ENCODE peak calls at places on chromosomes 5 and 9, in six cellular contexts. Y, W, I, K, R and G are unnamed samples.

GRCh38 chr9:4572184-4572826 is 82.0 kb downstream of the SLC1A1 start:
- DNase-seq in Y (no peak), W (no peak), I (no peak), K (no peak), R (no peak), G (no peak)

GRCh38 chr9:70679845-70680244 is 265.4 kb upstream of the KLF9 start:
- DNase-seq in Y (no peak), W (no peak), I (no peak), K (no peak), R (no peak), G (no peak)

GRCh38 chr5:177071671-177072385 is 14.9 kb upstream of the FGFR4 start:
- DNase-seq in Y (peak), W (peak), I (peak), K (peak), R (peak), G (peak)

GRCh38 chr9:104686081-104686480 is 8.2 kb upstream of the OR13D1 start:
- DNase-seq in Y (no peak), W (no peak), I (no peak), K (no peak), R (no peak), G (no peak)

GRCh38 chr9:129720181-129720864 is 32.5 kb downstream of the PTGES start:
- DNase-seq in Y (no peak), W (peak), I (peak), K (peak), R (no peak), G (peak)

GRCh38 chr9:95511232-95511951 is 5.4 kb downstream of the PTCH1 start:
- DNase-seq in Y (no peak), W (no peak), I (peak), K (peak), R (no peak), G (peak)

GRCh38 chr5:1431896-1432295 is 13.3 kb downstream of the SLC6A3 start:
- DNase-seq in Y (no peak), W (no peak), I (no peak), K (no peak), R (no peak), G (no peak)

GRCh38 chr5:159101689-159102088 is 2.0 kb upstream of the EBF1 start:
- DNase-seq in Y (no peak), W (no peak), I (no peak), K (no peak), R (no peak), G (no peak)

GRCh38 chr9:134854541-134854981 is 26.0 kb upstream of the FCN2 start:
- DNase-seq in Y (no peak), W (no peak), I (no peak), K (no peak), R (no peak), G (no peak)

GRCh38 chr5:179409806-179410205 is 64.5 kb upstream of the ADAMTS2 start:
- DNase-seq in Y (no peak), W (no peak), I (peak), K (no peak), R (no peak), G (no peak)

GRCh38 chr9:96318921-96319560 is 17.1 kb upstream of the HSD17B3 start:
- DNase-seq in Y (no peak), W (no peak), I (no peak), K (no peak), R (no peak), G (no peak)

GRCh38 chr5:23528677-23529076 is 21.3 kb downstream of the PRDM9 start:
- DNase-seq in Y (no peak), W (no peak), I (no peak), K (no peak), R (no peak), G (peak)

GRCh38 chr9:16653491-16654407 is 216.7 kb downstream of the BNC2 start:
- DNase-seq in Y (no peak), W (peak), I (no peak), K (peak), R (no peak), G (peak)

GRCh38 chr5:82259172-82259800 is 18.9 kb downstream of the RPS23 start:
- DNase-seq in Y (peak), W (peak), I (no peak), K (no peak), R (no peak), G (peak)

GRCh38 chr5:158549306-158549705 is 550.4 kb downstream of the EBF1 start:
- DNase-seq in Y (no peak), W (no peak), I (no peak), K (no peak), R (no peak), G (no peak)

GRCh38 chr5:62354028-62354874 is 48.2 kb downstream of the KIF2A start:
- DNase-seq in Y (peak), W (peak), I (peak), K (peak), R (peak), G (peak)

GRCh38 chr5:153756540-153756939 is 266.1 kb downstream of the GRIA1 start:
- DNase-seq in Y (no peak), W (no peak), I (no peak), K (no peak), R (no peak), G (peak)

GRCh38 chr5:42951847-42952411 is 88.2 kb downstream of the ANXA2R start:
- DNase-seq in Y (no peak), W (peak), I (no peak), K (no peak), R (no peak), G (peak)

GRCh38 chr5:80254767-80255424 is 952 bp downstream of the SERINC5 start:
- DNase-seq in Y (no peak), W (peak), I (peak), K (no peak), R (no peak), G (no peak)

GRCh38 chr5:91643796-91644195 is 260.7 kb upstream of the ARRDC3 start:
- DNase-seq in Y (no peak), W (no peak), I (no peak), K (no peak), R (no peak), G (no peak)

GRCh38 chr5:53326420-53327153 is 153.8 kb upstream of the FST start:
- DNase-seq in Y (no peak), W (no peak), I (no peak), K (no peak), R (no peak), G (no peak)

DNA sequence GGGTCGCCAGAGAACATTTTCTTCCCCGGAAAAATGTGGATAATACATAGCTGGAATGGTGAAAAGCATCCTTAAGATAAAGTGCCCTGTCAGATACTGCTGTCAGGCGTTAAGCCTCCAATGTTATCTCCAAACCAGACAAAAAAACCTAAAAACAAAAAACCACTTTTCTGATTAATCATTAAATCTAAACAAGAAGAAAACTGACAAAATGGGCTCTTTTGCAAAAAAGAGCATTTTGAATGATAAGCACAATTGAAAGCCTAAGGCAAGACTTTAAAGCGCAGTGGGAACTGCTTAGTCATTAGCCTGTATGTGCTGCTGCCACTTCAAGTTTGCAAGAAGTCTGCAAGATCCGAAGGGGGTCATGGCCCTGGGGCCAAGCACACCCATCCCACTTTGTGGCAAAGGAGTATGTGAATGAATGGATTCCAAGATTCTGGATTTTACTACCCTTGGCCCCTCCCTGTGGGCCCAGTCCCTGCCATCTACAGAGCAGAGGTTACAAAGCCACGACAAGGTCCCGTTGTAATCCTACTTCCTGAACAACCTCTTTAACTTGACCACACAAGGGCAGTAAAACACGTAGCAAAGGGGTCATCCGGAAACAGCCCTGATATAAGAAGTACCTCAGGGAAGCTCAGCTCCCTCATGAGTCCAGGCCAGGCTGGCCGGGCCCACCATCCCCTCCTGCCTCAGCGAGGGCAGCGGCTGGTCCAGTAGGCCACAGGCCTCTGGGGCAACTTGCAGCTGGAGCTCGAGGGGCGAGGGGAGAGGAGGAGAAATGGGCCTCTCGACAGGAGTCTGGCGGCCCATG is 29.7 kb downstream of the SHB start:
- DNase-seq in Y (peak), W (peak), I (peak), K (no peak), R (no peak), G (no peak)
- H2AFZ ChIP-seq in Y (no peak), W (peak), I (peak), K (no peak), R (no peak), G (no peak)

GRCh38 chr5:98314262-98314661 is 459.2 kb upstream of the RGMB start:
- DNase-seq in Y (no peak), W (no peak), I (no peak), K (no peak), R (no peak), G (no peak)

GRCh38 chr5:98307811-98308210 is 465.7 kb upstream of the RGMB start:
- DNase-seq in Y (no peak), W (no peak), I (no peak), K (no peak), R (no peak), G (no peak)

GRCh38 chr5:98308960-98309359 is 464.5 kb upstream of the RGMB start:
- DNase-seq in Y (peak), W (no peak), I (no peak), K (no peak), R (no peak), G (no peak)

GRCh38 chr5:98308231-98308630 is 465.2 kb upstream of the RGMB start:
- DNase-seq in Y (no peak), W (no peak), I (no peak), K (no peak), R (no peak), G (no peak)

DNA sequence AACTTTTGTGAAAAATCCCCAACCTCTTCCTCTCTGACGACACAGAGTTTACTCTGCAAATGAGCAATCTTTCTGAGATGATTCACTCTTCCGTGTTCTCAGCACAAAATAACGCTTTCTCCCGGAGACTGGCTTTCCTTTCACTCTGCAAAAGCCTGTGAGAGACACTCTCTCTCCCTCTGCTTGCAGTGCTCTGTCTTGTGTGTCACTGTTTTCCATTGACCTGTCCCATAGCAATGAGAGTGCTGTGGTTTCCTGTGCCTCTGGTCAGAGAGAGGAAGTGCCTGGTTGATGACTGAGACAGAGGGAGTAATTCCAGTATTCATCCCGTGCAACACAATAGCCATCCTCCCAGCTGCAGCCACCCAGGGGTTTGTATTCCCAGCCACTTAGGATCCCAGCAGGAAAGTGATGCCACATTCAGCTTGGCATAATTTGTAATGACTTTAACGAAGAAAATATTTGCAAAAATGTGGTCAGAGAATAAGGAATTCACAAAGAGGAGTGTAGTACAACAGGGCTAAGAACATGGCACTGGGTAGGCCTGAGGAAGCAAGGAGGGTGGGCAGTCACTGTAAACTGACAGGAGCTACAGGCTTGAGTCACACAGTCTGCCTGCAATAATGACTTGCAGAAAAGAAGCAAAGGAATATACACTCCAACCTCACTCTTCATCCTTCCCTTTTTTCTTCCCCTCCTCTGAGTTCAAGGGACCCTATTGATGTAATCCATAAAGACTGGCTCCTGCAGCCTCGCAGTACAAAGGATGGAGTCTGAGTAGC is 463.5 kb upstream of the RGMB start:
- DNase-seq in Y (peak), W (no peak), I (no peak), K (peak), R (peak), G (peak)
- TF ChIP-seq REST in Y (no peak), W (peak), I (no peak), K (no peak), R (no peak), G (no peak)

GRCh38 chr5:55720188-55720703 is 8.1 kb upstream of the SLC38A9 start:
- DNase-seq in Y (no peak), W (no peak), I (no peak), K (no peak), R (no peak), G (no peak)

DNA sequence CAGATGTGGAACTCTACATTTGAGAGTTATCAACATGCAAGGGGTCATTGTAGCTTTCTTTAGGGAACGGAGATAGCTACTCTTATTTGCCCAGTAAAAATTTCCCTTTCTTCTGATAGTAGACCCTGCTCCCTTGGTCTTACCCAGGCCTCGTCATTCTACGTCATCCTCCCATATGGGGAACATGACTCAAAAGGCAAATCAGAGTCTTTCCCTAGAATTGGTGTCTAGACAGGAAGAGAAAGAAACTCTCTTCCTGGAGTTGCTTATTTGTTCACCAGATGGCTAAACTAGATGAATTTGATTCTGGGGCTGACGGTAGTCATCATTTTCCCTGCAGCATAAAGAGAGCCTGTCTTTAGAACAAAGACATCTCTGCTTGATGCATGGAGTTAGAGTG is 12.2 kb upstream of the SLC38A9 start:
- DNase-seq in Y (no peak), W (no peak), I (no peak), K (no peak), R (no peak), G (no peak)
- H2AFZ ChIP-seq in Y (no peak), W (no peak), I (no peak), K (no peak), R (no peak), G (no peak)

GRCh38 chr9:69379250-69379982 is 54.4 kb downstream of the ENTREP1 start:
- DNase-seq in Y (no peak), W (no peak), I (no peak), K (no peak), R (no peak), G (no peak)
- TF ChIP-seq REST in Y (no peak), W (no peak), I (no peak), K (no peak), R (no peak), G (no peak)

DNA sequence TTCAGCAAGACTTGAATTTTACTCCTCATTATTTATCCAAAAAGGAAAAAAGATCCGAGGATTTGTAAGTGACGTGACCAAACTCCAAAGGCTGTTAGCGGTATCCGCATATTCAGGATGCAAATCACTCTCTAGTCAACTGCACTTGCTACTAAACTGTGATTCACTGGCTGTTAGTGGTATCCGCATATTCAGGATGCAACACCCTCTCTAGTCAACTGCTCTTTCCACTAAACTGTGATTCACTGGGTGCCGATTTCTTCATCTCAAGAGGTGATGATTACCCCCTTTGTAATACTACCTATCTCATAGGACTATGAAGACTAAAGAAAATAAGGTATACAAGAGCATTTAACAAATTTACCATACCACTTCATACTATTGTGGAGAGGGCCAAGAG is 5.7 kb downstream of the MAPKAP1 start:
- DNase-seq in Y (no peak), W (no peak), I (no peak), K (no peak), R (no peak), G (peak)
- H2AFZ ChIP-seq in Y (no peak), W (no peak), I (no peak), K (no peak), R (no peak), G (no peak)

DNA sequence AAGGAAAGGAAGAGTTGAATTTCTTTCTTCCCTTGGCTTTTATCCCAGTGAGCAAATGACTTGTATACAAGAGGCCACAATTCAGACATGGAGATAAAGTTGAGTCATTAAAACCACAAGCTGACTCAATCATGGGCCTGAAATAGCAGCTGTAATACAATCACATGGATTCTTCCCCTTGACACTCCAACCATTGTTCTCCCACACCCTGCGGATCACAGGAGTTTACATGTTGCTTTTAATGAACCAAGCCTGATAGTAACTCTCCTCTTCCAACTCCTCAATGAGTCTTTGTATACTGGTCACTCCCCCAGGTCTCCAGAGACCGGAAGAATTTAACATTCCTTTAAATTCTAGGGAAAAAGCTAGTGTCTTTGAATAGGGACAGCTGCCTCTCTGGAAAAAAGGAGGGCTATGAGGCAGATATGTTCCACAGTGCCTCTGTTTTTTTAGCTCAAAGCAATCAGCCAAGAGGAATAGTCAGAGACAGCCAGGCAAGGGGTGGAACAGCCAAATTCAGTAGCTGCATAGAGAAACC is 32.4 kb downstream of the PCDHGC5 start:
- DNase-seq in Y (peak), W (no peak), I (peak), K (peak), R (no peak), G (no peak)
- TF ChIP-seq REST in Y (no peak), W (no peak), I (no peak), K (no peak), R (no peak), G (no peak)

GRCh38 chr5:56019306-56020272 is 24.8 kb upstream of the IL6ST start:
- DNase-seq in Y (no peak), W (no peak), I (no peak), K (no peak), R (no peak), G (no peak)
- H2AFZ ChIP-seq in Y (peak), W (peak), I (no peak), K (no peak), R (no peak), G (no peak)

GRCh38 chr9:81083062-81083461 is 606.3 kb downstream of the TLE1 start:
- DNase-seq in Y (no peak), W (peak), I (no peak), K (no peak), R (no peak), G (peak)
- TF ChIP-seq REST in Y (no peak), W (no peak), I (no peak), K (no peak), R (no peak), G (no peak)

GRCh38 chr5:74685979-74686631 is 1.1 kb downstream of the HEXB start:
- DNase-seq in Y (no peak), W (peak), I (peak), K (no peak), R (peak), G (no peak)
- H2AFZ ChIP-seq in Y (no peak), W (peak), I (peak), K (no peak), R (peak), G (peak)